ENCODE peak calls at places on chromosomes 5 and 9, in nine cellular contexts. X is HepG2, M is GM23338, F is H1, B is stomach, T is prostate gland, Y is GM12891, V is Panc1, G is sigmoid colon. D is an unnamed sample.

GRCh38 chr5:40221796-40222195 is 457.9 kb upstream of the PTGER4 start:
- DNase-seq in F (no peak), T (no peak), G (no peak), X (no peak), Y (no peak), V (no peak), B (no peak), M (no peak), D (no peak)

GRCh38 chr5:113215401-113216060 is 219.3 kb downstream of the TSSK1B start:
- DNase-seq in B (no peak), Y (no peak), M (no peak), T (no peak), F (no peak), G (no peak), V (no peak), X (no peak), D (no peak)

GRCh38 chr5:153601377-153601776 is 110.9 kb downstream of the GRIA1 start:
- DNase-seq in V (no peak), B (no peak), Y (no peak), G (no peak), F (no peak), T (no peak), M (no peak), X (no peak), D (no peak)

GRCh38 chr9:13791816-13792215 is 512.3 kb upstream of the MPDZ start:
- DNase-seq in M (no peak), X (peak), Y (no peak), F (no peak), V (no peak), G (no peak), T (no peak), B (no peak), D (no peak)

GRCh38 chr5:154334406-154335041 is 111.3 kb upstream of the SAP30L start:
- DNase-seq in Y (no peak), M (no peak), V (no peak), B (no peak), X (peak), G (no peak), T (no peak), F (no peak), D (no peak)

GRCh38 chr9:21611896-21612295 is 129.8 kb upstream of the IFNE start:
- DNase-seq in G (no peak), V (no peak), B (no peak), F (no peak), M (no peak), X (no peak), T (no peak), Y (no peak), D (no peak)

GRCh38 chr5:115246361-115246991 is 16.2 kb downstream of the PGGT1B start:
- DNase-seq in G (no peak), B (no peak), M (peak), F (no peak), X (peak), V (no peak), Y (no peak), T (no peak), D (no peak)

GRCh38 chr5:33721491-33722245 is 170.1 kb downstream of the ADAMTS12 start:
- DNase-seq in B (no peak), T (no peak), X (no peak), Y (no peak), V (no peak), M (no peak), G (no peak), F (no peak), D (no peak)

GRCh38 chr9:84788803-84789462 is 119.4 kb downstream of the NTRK2 start:
- DNase-seq in Y (no peak), M (no peak), F (no peak), G (no peak), T (no peak), V (no peak), X (no peak), B (no peak), D (no peak)

GRCh38 chr9:37574241-37574721 is 1.9 kb downstream of the FBXO10 start:
- DNase-seq in B (no peak), G (no peak), M (peak), X (no peak), V (no peak), Y (no peak), F (no peak), T (no peak), D (no peak)

GRCh38 chr5:140996055-140996454 is 29.8 kb downstream of the PCDHAC2 start:
- DNase-seq in V (no peak), B (no peak), F (no peak), T (no peak), X (no peak), M (no peak), Y (no peak), G (no peak), D (no peak)

GRCh38 chr5:140295414-140295813 is 7.5 kb downstream of the PFDN1 start:
- DNase-seq in F (no peak), X (peak), Y (no peak), G (peak), M (no peak), T (peak), V (no peak), B (peak), D (no peak)

GRCh38 chr5:170330568-170331054 is 33.0 kb upstream of the LCP2 start:
- DNase-seq in X (no peak), G (no peak), M (no peak), Y (no peak), T (no peak), B (no peak), V (no peak), F (no peak), D (no peak)

GRCh38 chr5:96661841-96662724 is at the start of gene CAST:
- DNase-seq in G (peak), T (peak), X (peak), Y (peak), M (peak), F (peak), B (peak), V (peak), D (peak)

GRCh38 chr9:128685022-128685332 is 4.0 kb upstream of the SET start:
- DNase-seq in M (no peak), X (peak), T (no peak), V (no peak), F (no peak), G (no peak), B (no peak), Y (no peak), D (no peak)

GRCh38 chr9:8895498-8896224 is 1096.1 kb upstream of the DMAC1 start:
- DNase-seq in Y (no peak), F (no peak), X (peak), B (no peak), G (no peak), M (peak), T (no peak), V (no peak), D (no peak)

GRCh38 chr9:32251539-32251938 is 132.9 kb upstream of the ACO1 start:
- DNase-seq in T (peak), F (peak), B (peak), V (no peak), M (peak), X (peak), G (peak), Y (peak), D (peak)

GRCh38 chr9:81898851-81899250 is 29.4 kb upstream of the SPATA31D4 start:
- DNase-seq in Y (no peak), V (no peak), X (no peak), G (no peak), B (no peak), F (no peak), T (no peak), M (no peak), D (no peak)

GRCh38 chr9:124599121-124599795 is 92.1 kb upstream of the NR5A1 start:
- DNase-seq in X (no peak), B (no peak), V (no peak), Y (no peak), M (no peak), T (no peak), G (no peak), F (no peak), D (no peak)

GRCh38 chr5:153636713-153637112 is 146.2 kb downstream of the GRIA1 start:
- DNase-seq in F (no peak), Y (no peak), G (no peak), X (no peak), B (no peak), M (no peak), T (no peak), V (no peak), D (no peak)

GRCh38 chr9:119556129-119556875 is 187.1 kb upstream of the BRINP1 start:
- DNase-seq in G (peak), X (peak), B (peak), M (peak), V (peak), T (peak), Y (peak), F (peak), D (peak)

GRCh38 chr5:132215329-132215728 is 12.3 kb downstream of the P4HA2 start:
- DNase-seq in F (no peak), V (no peak), T (peak), G (peak), X (no peak), M (no peak), B (peak), Y (no peak), D (no peak)

GRCh38 chr5:132387649-132388117 is 18.2 kb downstream of the SLC22A5 start:
- DNase-seq in B (peak), G (peak), F (no peak), M (no peak), T (peak), X (no peak), V (no peak), Y (no peak), D (no peak)

GRCh38 chr5:151742870-151743294 is 15.5 kb downstream of the ATOX1 start:
- DNase-seq in V (peak), T (peak), X (peak), B (no peak), F (no peak), M (peak), G (peak), Y (no peak), D (no peak)

GRCh38 chr9:121926417-121926816 is 166.7 kb downstream of the TTLL11 start:
- DNase-seq in M (no peak), F (no peak), T (peak), X (no peak), B (no peak), V (no peak), G (no peak), Y (no peak), D (no peak)

GRCh38 chr5:398475-399295 is 44.3 kb upstream of the EXOC3 start:
- DNase-seq in X (no peak), M (peak), G (peak), F (no peak), T (peak), V (no peak), B (peak), Y (no peak), D (no peak)

GRCh38 chr5:131634666-131634995 is 398 bp downstream of the RAPGEF6 start:
- DNase-seq in Y (no peak), X (peak), V (no peak), F (peak), T (peak), B (peak), G (no peak), M (peak), D (no peak)

GRCh38 chr5:102154291-102154690 is 141.8 kb downstream of the SLCO4C1 start:
- DNase-seq in V (no peak), M (no peak), G (no peak), F (no peak), X (no peak), Y (no peak), B (no peak), T (no peak), D (no peak)

GRCh38 chr9:106860731-106861584 is 2.0 kb upstream of the ZNF462 start:
- DNase-seq in F (no peak), M (peak), Y (no peak), G (peak), X (no peak), T (peak), B (no peak), V (no peak), D (no peak)

GRCh38 chr9:87713278-87713989 is 12.5 kb upstream of the CTSL start:
- DNase-seq in X (peak), Y (no peak), F (no peak), V (peak), G (peak), T (no peak), M (peak), B (peak), D (no peak)

GRCh38 chr5:2936413-2936812 is 184.9 kb upstream of the IRX2 start:
- DNase-seq in T (no peak), F (no peak), G (no peak), B (no peak), M (no peak), X (no peak), V (no peak), Y (no peak), D (no peak)
- TF ChIP-seq POLR2AphosphoS5 in T (no peak), F (no peak), G (no peak), B (no peak), M (no peak), X (no peak), V (no peak), Y (no peak), D (no peak)

DNA sequence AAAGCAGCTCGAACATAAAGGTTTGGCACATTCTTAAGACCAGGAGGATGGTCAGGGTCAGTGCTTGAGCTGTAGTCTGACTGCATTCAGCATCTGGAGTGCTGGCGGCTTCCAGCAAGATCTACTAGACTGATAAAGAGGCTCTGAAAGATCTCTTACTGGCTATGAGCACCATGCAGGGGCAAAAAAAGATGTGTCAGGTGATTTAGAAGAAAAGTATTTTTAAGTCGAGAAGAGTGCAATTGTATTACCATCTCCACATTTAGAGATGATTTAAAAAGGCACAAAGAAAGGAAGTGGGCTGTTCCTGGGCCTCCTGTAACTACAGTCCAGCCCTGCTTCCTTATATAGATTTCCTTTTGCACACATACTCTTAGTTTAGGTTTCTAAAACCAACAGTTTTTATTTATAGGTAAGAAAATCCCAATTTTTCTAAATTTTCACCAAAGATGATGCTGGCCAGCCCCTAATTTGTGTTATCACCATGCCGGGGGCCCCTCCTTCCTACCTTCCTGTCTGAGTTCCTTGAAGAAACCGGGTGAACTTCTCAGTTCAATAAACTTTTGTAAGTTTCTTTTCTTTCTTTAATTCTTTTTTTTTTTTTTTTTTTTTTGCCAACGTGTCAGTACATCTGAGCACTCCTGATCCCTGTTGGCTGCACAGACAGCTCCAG is 65.9 kb upstream of the PLPP1 start:
- DNase-seq in B (no peak), T (peak), G (no peak), V (no peak), M (no peak), F (no peak), Y (peak), X (no peak), D (no peak)
- TF ChIP-seq POLR2AphosphoS5 in B (no peak), T (peak), G (peak), V (no peak), M (no peak), F (no peak), Y (no peak), X (no peak), D (no peak)

GRCh38 chr5:181223729-181224389 is 778 bp downstream of the TRIM41 start:
- DNase-seq in B (peak), T (no peak), X (no peak), Y (no peak), V (no peak), M (peak), G (peak), F (no peak), D (no peak)
- TF ChIP-seq POLR2AphosphoS5 in B (no peak), T (no peak), X (peak), Y (no peak), V (no peak), M (peak), G (no peak), F (no peak), D (no peak)

GRCh38 chr9:133992780-133993634 is 883 bp upstream of the VAV2 start:
- DNase-seq in G (peak), M (peak), T (peak), F (peak), X (peak), V (no peak), B (peak), Y (peak), D (peak)

GRCh38 chr9:133991211-133991921 is 758 bp downstream of the VAV2 start:
- DNase-seq in F (no peak), B (no peak), T (no peak), V (no peak), M (peak), G (peak), Y (no peak), X (no peak), D (no peak)

GRCh38 chr9:133991964-133992779 is at the start of gene VAV2:
- DNase-seq in V (no peak), M (peak), X (peak), T (peak), B (peak), Y (no peak), G (peak), F (no peak), D (no peak)

GRCh38 chr9:133989554-133990365 is 2.4 kb downstream of the VAV2 start:
- DNase-seq in V (no peak), B (no peak), Y (no peak), M (no peak), G (peak), T (no peak), F (no peak), X (no peak), D (no peak)

GRCh38 chr9:133990366-133991210 is 1.5 kb downstream of the VAV2 start:
- DNase-seq in F (no peak), T (no peak), Y (no peak), V (no peak), X (peak), M (peak), B (peak), G (peak), D (no peak)
- TF ChIP-seq POLR2AphosphoS5 in F (no peak), T (no peak), Y (no peak), V (no peak), X (peak), M (no peak), B (no peak), G (no peak), D (no peak)

DNA sequence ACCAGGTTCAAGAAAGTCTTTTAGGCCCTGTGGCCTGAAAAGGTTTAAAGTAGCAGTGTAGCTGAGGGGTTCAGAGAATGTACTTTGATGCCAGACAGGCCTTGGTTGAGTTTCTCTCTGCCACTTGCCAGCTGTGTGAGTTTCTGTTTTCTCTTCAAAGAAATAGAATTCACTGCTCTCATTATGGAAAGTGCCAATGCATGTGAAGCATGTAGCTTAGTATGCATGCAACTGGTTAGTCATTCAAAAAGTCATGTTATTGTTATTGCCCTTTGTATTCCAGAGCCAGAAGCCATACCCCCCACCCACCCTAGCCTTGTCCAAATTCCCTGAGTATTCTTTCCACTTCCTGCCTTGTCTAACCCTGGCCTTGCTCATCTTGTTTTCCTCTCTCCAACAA is 101.7 kb downstream of the ADRB2 start:
- DNase-seq in T (no peak), X (no peak), F (no peak), G (no peak), B (no peak), M (no peak), V (no peak), Y (no peak), D (no peak)
- TF ChIP-seq POLR2AphosphoS5 in T (no peak), X (no peak), F (no peak), G (no peak), B (no peak), M (no peak), V (no peak), Y (no peak), D (no peak)

DNA sequence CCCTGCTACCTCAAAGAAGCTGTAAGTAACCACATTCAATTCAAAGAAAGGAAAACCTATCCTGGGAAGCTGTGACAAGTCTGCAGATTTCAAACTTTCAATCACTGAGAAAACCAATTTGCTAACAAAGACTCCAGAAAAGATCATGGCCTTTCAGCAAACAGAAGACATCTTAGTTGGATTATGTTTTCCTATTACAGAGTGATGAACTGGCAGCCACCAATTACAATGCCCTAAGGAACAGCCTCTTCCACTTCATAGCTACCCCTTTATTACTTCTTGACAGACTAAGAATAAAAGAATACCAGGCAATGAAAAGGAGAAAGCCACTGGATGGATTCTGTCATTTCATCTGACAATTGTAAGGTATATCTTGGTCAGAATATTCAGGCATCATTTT is 128.2 kb upstream of the RASEF start:
- DNase-seq in V (no peak), M (no peak), B (no peak), G (no peak), Y (no peak), F (no peak), X (no peak), T (no peak), D (no peak)
- TF ChIP-seq POLR2AphosphoS5 in V (no peak), M (no peak), B (no peak), G (no peak), Y (no peak), F (no peak), X (no peak), T (no peak), D (no peak)

GRCh38 chr5:172685036-172685435 is 44.0 kb downstream of the NEURL1B start:
- DNase-seq in Y (no peak), G (no peak), X (no peak), F (no peak), V (no peak), T (no peak), M (no peak), B (no peak), D (no peak)

GRCh38 chr5:172681421-172681820 is 40.4 kb downstream of the NEURL1B start:
- DNase-seq in B (no peak), T (no peak), X (no peak), M (no peak), F (no peak), V (no peak), G (no peak), Y (no peak), D (no peak)

GRCh38 chr5:172686111-172686510 is 45.0 kb downstream of the NEURL1B start:
- DNase-seq in X (no peak), G (no peak), Y (no peak), V (no peak), F (no peak), M (no peak), B (no peak), T (no peak), D (no peak)

GRCh38 chr5:172683264-172683663 is 42.2 kb downstream of the NEURL1B start:
- DNase-seq in T (no peak), F (no peak), X (no peak), V (no peak), G (no peak), Y (no peak), M (peak), B (no peak), D (no peak)

GRCh38 chr5:172683696-172684464 is 42.8 kb downstream of the NEURL1B start:
- DNase-seq in B (no peak), X (no peak), F (no peak), M (peak), V (no peak), T (no peak), Y (no peak), G (no peak), D (no peak)
- TF ChIP-seq POLR2AphosphoS5 in B (no peak), X (no peak), F (no peak), M (no peak), V (no peak), T (no peak), Y (no peak), G (no peak), D (no peak)